ENCODE peak calls at places on chromosomes 4 and X, in five cellular contexts. One of them, this sample, is unnamed.

GRCh38 chr4:83113429-83113786 is 1.1 kb downstream of the PLAC8 start:
- DNase-seq in cardiac muscle cell: no peak
- DNase-seq in upper lobe of right lung: no peak
- DNase-seq in thyroid gland: no peak
- DNase-seq in AG08396: no peak
- DNase-seq in this sample: no peak

GRCh38 chr4:51831133-51831532 is 11.8 kb upstream of the DCUN1D4 start:
- DNase-seq in upper lobe of right lung: peak
- DNase-seq in thyroid gland: peak
- DNase-seq in AG08396: peak
- DNase-seq in cardiac muscle cell: peak
- DNase-seq in this sample: peak

GRCh38 chr4:80926446-80926845 is 104.1 kb upstream of the BMP3 start:
- DNase-seq in thyroid gland: no peak
- DNase-seq in AG08396: no peak
- DNase-seq in upper lobe of right lung: no peak
- DNase-seq in cardiac muscle cell: peak
- DNase-seq in this sample: no peak

GRCh38 chrX:129654652-129655546 is at the start of gene APLN:
- DNase-seq in cardiac muscle cell: peak
- DNase-seq in thyroid gland: peak
- DNase-seq in AG08396: peak
- DNase-seq in upper lobe of right lung: peak
- DNase-seq in this sample: no peak

GRCh38 chrX:108165349-108166111 is 74.0 kb downstream of the ATG4A start:
- DNase-seq in cardiac muscle cell: peak
- DNase-seq in upper lobe of right lung: no peak
- DNase-seq in thyroid gland: peak
- DNase-seq in AG08396: peak
- DNase-seq in this sample: no peak

GRCh38 chr4:12041828-12042227 is 613.1 kb upstream of the HS3ST1 start:
- DNase-seq in upper lobe of right lung: no peak
- DNase-seq in AG08396: no peak
- DNase-seq in cardiac muscle cell: peak
- DNase-seq in thyroid gland: no peak
- DNase-seq in this sample: no peak

GRCh38 chrX:17464196-17464595 is 89.2 kb downstream of the NHS start:
- DNase-seq in thyroid gland: no peak
- DNase-seq in AG08396: peak
- DNase-seq in upper lobe of right lung: no peak
- DNase-seq in cardiac muscle cell: peak
- DNase-seq in this sample: no peak

GRCh38 chrX:107707866-107708265 is 67.7 kb downstream of the TSC22D3 start:
- DNase-seq in upper lobe of right lung: no peak
- DNase-seq in AG08396: no peak
- DNase-seq in thyroid gland: no peak
- DNase-seq in cardiac muscle cell: no peak
- DNase-seq in this sample: peak

GRCh38 chr4:15116509-15117079 is 114.3 kb downstream of the CPEB2 start:
- DNase-seq in AG08396: no peak
- DNase-seq in thyroid gland: no peak
- DNase-seq in cardiac muscle cell: no peak
- DNase-seq in upper lobe of right lung: no peak
- DNase-seq in this sample: no peak

GRCh38 chrX:34653811-34654210 is 3.3 kb downstream of the TMEM47 start:
- DNase-seq in upper lobe of right lung: no peak
- DNase-seq in AG08396: no peak
- DNase-seq in cardiac muscle cell: no peak
- DNase-seq in thyroid gland: no peak
- DNase-seq in this sample: no peak

GRCh38 chr4:2931765-2932560 is 31.2 kb downstream of the NOP14 start:
- DNase-seq in thyroid gland: peak
- DNase-seq in AG08396: no peak
- DNase-seq in cardiac muscle cell: no peak
- DNase-seq in upper lobe of right lung: peak
- DNase-seq in this sample: peak

GRCh38 chr4:48571471-48571870 is 81.4 kb downstream of the ZAR1 start:
- DNase-seq in AG08396: no peak
- DNase-seq in upper lobe of right lung: no peak
- DNase-seq in cardiac muscle cell: no peak
- DNase-seq in thyroid gland: no peak
- DNase-seq in this sample: no peak

GRCh38 chr4:23855912-23856605 is 33.8 kb downstream of the PPARGC1A start:
- DNase-seq in upper lobe of right lung: no peak
- DNase-seq in cardiac muscle cell: peak
- DNase-seq in AG08396: peak
- DNase-seq in thyroid gland: no peak
- DNase-seq in this sample: no peak